ENCODE peak calls at places on chromosomes 5 and 9, in nine cellular contexts. One of them, this sample, is unnamed.

GRCh38 chr9:131062979-131063378 is 33.4 kb upstream of the AIF1L start:
- DNase-seq in AG10803: no peak
- DNase-seq in choroid plexus epithelial cell: no peak
- DNase-seq in AG09309: no peak
- DNase-seq in lower leg skin: no peak
- DNase-seq in coronary artery: no peak
- DNase-seq in omental fat pad: no peak
- DNase-seq in astrocyte of the spinal cord: no peak
- DNase-seq in right atrium auricular region: no peak
- DNase-seq in this sample: no peak

GRCh38 chr5:72641164-72641563 is 134.0 kb upstream of the ZNF366 start:
- DNase-seq in AG10803: no peak
- DNase-seq in choroid plexus epithelial cell: no peak
- DNase-seq in AG09309: no peak
- DNase-seq in lower leg skin: no peak
- DNase-seq in coronary artery: no peak
- DNase-seq in omental fat pad: no peak
- DNase-seq in astrocyte of the spinal cord: no peak
- DNase-seq in right atrium auricular region: no peak
- DNase-seq in this sample: no peak

GRCh38 chr5:38466444-38467189 is 89.8 kb downstream of the LIFR start:
- DNase-seq in AG10803: peak
- DNase-seq in choroid plexus epithelial cell: peak
- DNase-seq in AG09309: no peak
- DNase-seq in lower leg skin: no peak
- DNase-seq in coronary artery: peak
- DNase-seq in omental fat pad: peak
- DNase-seq in astrocyte of the spinal cord: peak
- DNase-seq in right atrium auricular region: peak
- DNase-seq in this sample: peak

GRCh38 chr9:115531410-115532130 is 413.6 kb upstream of the TNC start:
- DNase-seq in AG10803: peak
- DNase-seq in choroid plexus epithelial cell: peak
- DNase-seq in AG09309: peak
- DNase-seq in lower leg skin: no peak
- DNase-seq in coronary artery: no peak
- DNase-seq in omental fat pad: no peak
- DNase-seq in astrocyte of the spinal cord: peak
- DNase-seq in right atrium auricular region: no peak
- DNase-seq in this sample: no peak

GRCh38 chr9:15722888-15723287 is 170.0 kb downstream of the CCDC171 start:
- DNase-seq in AG10803: no peak
- DNase-seq in choroid plexus epithelial cell: peak
- DNase-seq in AG09309: no peak
- DNase-seq in lower leg skin: no peak
- DNase-seq in coronary artery: no peak
- DNase-seq in omental fat pad: no peak
- DNase-seq in astrocyte of the spinal cord: peak
- DNase-seq in right atrium auricular region: no peak
- DNase-seq in this sample: no peak

GRCh38 chr9:127397722-127398647 is 1.0 kb downstream of the SLC2A8 start:
- DNase-seq in AG10803: peak
- DNase-seq in choroid plexus epithelial cell: peak
- DNase-seq in AG09309: no peak
- DNase-seq in lower leg skin: no peak
- DNase-seq in coronary artery: no peak
- DNase-seq in omental fat pad: no peak
- DNase-seq in astrocyte of the spinal cord: peak
- DNase-seq in right atrium auricular region: peak
- DNase-seq in this sample: peak

GRCh38 chr5:54844905-54845566 is 140.4 kb downstream of the ESM1 start:
- DNase-seq in AG10803: peak
- DNase-seq in choroid plexus epithelial cell: peak
- DNase-seq in AG09309: peak
- DNase-seq in lower leg skin: no peak
- DNase-seq in coronary artery: no peak
- DNase-seq in omental fat pad: no peak
- DNase-seq in astrocyte of the spinal cord: peak
- DNase-seq in right atrium auricular region: no peak
- DNase-seq in this sample: peak

GRCh38 chr5:158943057-158943456 is 156.7 kb downstream of the EBF1 start:
- DNase-seq in AG10803: peak
- DNase-seq in choroid plexus epithelial cell: peak
- DNase-seq in AG09309: peak
- DNase-seq in lower leg skin: peak
- DNase-seq in coronary artery: no peak
- DNase-seq in omental fat pad: peak
- DNase-seq in astrocyte of the spinal cord: peak
- DNase-seq in right atrium auricular region: no peak
- DNase-seq in this sample: peak

GRCh38 chr5:126373621-126374416 is 49.4 kb upstream of the GRAMD2B start:
- DNase-seq in AG10803: peak
- DNase-seq in choroid plexus epithelial cell: peak
- DNase-seq in AG09309: no peak
- DNase-seq in lower leg skin: no peak
- DNase-seq in coronary artery: no peak
- DNase-seq in omental fat pad: no peak
- DNase-seq in astrocyte of the spinal cord: peak
- DNase-seq in right atrium auricular region: no peak
- DNase-seq in this sample: no peak

GRCh38 chr5:108212775-108213346 is 169.0 kb downstream of the FBXL17 start:
- DNase-seq in AG10803: peak
- DNase-seq in choroid plexus epithelial cell: peak
- DNase-seq in AG09309: no peak
- DNase-seq in lower leg skin: no peak
- DNase-seq in coronary artery: no peak
- DNase-seq in omental fat pad: no peak
- DNase-seq in astrocyte of the spinal cord: peak
- DNase-seq in right atrium auricular region: no peak
- DNase-seq in this sample: peak

GRCh38 chr5:78605611-78606010 is 43.0 kb downstream of the LHFPL2 start:
- DNase-seq in AG10803: no peak
- DNase-seq in choroid plexus epithelial cell: no peak
- DNase-seq in AG09309: no peak
- DNase-seq in lower leg skin: no peak
- DNase-seq in coronary artery: no peak
- DNase-seq in omental fat pad: no peak
- DNase-seq in astrocyte of the spinal cord: no peak
- DNase-seq in right atrium auricular region: no peak
- DNase-seq in this sample: no peak

GRCh38 chr5:54309751-54310432 is 481 bp downstream of the ARL15 start:
- DNase-seq in AG10803: no peak
- DNase-seq in choroid plexus epithelial cell: peak
- DNase-seq in AG09309: no peak
- DNase-seq in lower leg skin: no peak
- DNase-seq in coronary artery: no peak
- DNase-seq in omental fat pad: peak
- DNase-seq in astrocyte of the spinal cord: no peak
- DNase-seq in right atrium auricular region: peak
- DNase-seq in this sample: peak

GRCh38 chr9:107755267-107755666 is 265.7 kb upstream of the KLF4 start:
- DNase-seq in AG10803: peak
- DNase-seq in choroid plexus epithelial cell: peak
- DNase-seq in AG09309: no peak
- DNase-seq in lower leg skin: no peak
- DNase-seq in coronary artery: peak
- DNase-seq in omental fat pad: no peak
- DNase-seq in astrocyte of the spinal cord: peak
- DNase-seq in right atrium auricular region: peak
- DNase-seq in this sample: peak

GRCh38 chr9:21392270-21392669 is 7.1 kb upstream of the IFNA2 start:
- DNase-seq in AG10803: no peak
- DNase-seq in choroid plexus epithelial cell: peak
- DNase-seq in AG09309: no peak
- DNase-seq in lower leg skin: no peak
- DNase-seq in coronary artery: no peak
- DNase-seq in omental fat pad: no peak
- DNase-seq in astrocyte of the spinal cord: no peak
- DNase-seq in right atrium auricular region: no peak
- DNase-seq in this sample: peak

GRCh38 chr5:69489246-69489645 is 3.3 kb upstream of the OCLN start:
- DNase-seq in AG10803: peak
- DNase-seq in choroid plexus epithelial cell: no peak
- DNase-seq in AG09309: no peak
- DNase-seq in lower leg skin: no peak
- DNase-seq in coronary artery: no peak
- DNase-seq in omental fat pad: no peak
- DNase-seq in astrocyte of the spinal cord: no peak
- DNase-seq in right atrium auricular region: no peak
- DNase-seq in this sample: no peak

GRCh38 chr5:139470821-139471300 is at the start of gene SMIM33:
- DNase-seq in AG10803: no peak
- DNase-seq in choroid plexus epithelial cell: no peak
- DNase-seq in AG09309: no peak
- DNase-seq in lower leg skin: no peak
- DNase-seq in coronary artery: no peak
- DNase-seq in omental fat pad: no peak
- DNase-seq in astrocyte of the spinal cord: no peak
- DNase-seq in right atrium auricular region: no peak
- DNase-seq in this sample: no peak

GRCh38 chr9:95509851-95510529 is 6.8 kb downstream of the PTCH1 start:
- DNase-seq in AG10803: no peak
- DNase-seq in choroid plexus epithelial cell: no peak
- DNase-seq in AG09309: no peak
- DNase-seq in lower leg skin: no peak
- DNase-seq in coronary artery: no peak
- DNase-seq in omental fat pad: no peak
- DNase-seq in astrocyte of the spinal cord: no peak
- DNase-seq in right atrium auricular region: no peak
- DNase-seq in this sample: peak

GRCh38 chr9:100011062-100011681 is 87.6 kb downstream of the ERP44 start:
- DNase-seq in AG10803: peak
- DNase-seq in choroid plexus epithelial cell: peak
- DNase-seq in AG09309: peak
- DNase-seq in lower leg skin: no peak
- DNase-seq in coronary artery: no peak
- DNase-seq in omental fat pad: no peak
- DNase-seq in astrocyte of the spinal cord: peak
- DNase-seq in right atrium auricular region: no peak
- DNase-seq in this sample: peak
- TF ChIP-seq CTCF in AG10803: peak
- TF ChIP-seq CTCF in choroid plexus epithelial cell: peak
- TF ChIP-seq CTCF in AG09309: peak
- TF ChIP-seq CTCF in lower leg skin: no peak
- TF ChIP-seq CTCF in coronary artery: no peak
- TF ChIP-seq CTCF in omental fat pad: no peak
- TF ChIP-seq CTCF in astrocyte of the spinal cord: peak
- TF ChIP-seq CTCF in right atrium auricular region: peak
- TF ChIP-seq CTCF in this sample: peak

GRCh38 chr5:82164957-82165698 is 113.0 kb downstream of the RPS23 start:
- DNase-seq in AG10803: peak
- DNase-seq in choroid plexus epithelial cell: peak
- DNase-seq in AG09309: no peak
- DNase-seq in lower leg skin: no peak
- DNase-seq in coronary artery: no peak
- DNase-seq in omental fat pad: no peak
- DNase-seq in astrocyte of the spinal cord: peak
- DNase-seq in right atrium auricular region: no peak
- DNase-seq in this sample: peak
- TF ChIP-seq CTCF in AG10803: no peak
- TF ChIP-seq CTCF in choroid plexus epithelial cell: no peak
- TF ChIP-seq CTCF in AG09309: no peak
- TF ChIP-seq CTCF in lower leg skin: no peak
- TF ChIP-seq CTCF in coronary artery: no peak
- TF ChIP-seq CTCF in omental fat pad: no peak
- TF ChIP-seq CTCF in astrocyte of the spinal cord: no peak
- TF ChIP-seq CTCF in right atrium auricular region: no peak
- TF ChIP-seq CTCF in this sample: no peak

GRCh38 chr5:168374532-168374931 is 83.1 kb downstream of the WWC1 start:
- DNase-seq in AG10803: no peak
- DNase-seq in choroid plexus epithelial cell: no peak
- DNase-seq in AG09309: no peak
- DNase-seq in lower leg skin: no peak
- DNase-seq in coronary artery: no peak
- DNase-seq in omental fat pad: no peak
- DNase-seq in astrocyte of the spinal cord: no peak
- DNase-seq in right atrium auricular region: no peak
- DNase-seq in this sample: no peak
- TF ChIP-seq CTCF in AG10803: no peak
- TF ChIP-seq CTCF in choroid plexus epithelial cell: no peak
- TF ChIP-seq CTCF in AG09309: no peak
- TF ChIP-seq CTCF in lower leg skin: no peak
- TF ChIP-seq CTCF in coronary artery: no peak
- TF ChIP-seq CTCF in omental fat pad: no peak
- TF ChIP-seq CTCF in astrocyte of the spinal cord: no peak
- TF ChIP-seq CTCF in right atrium auricular region: no peak
- TF ChIP-seq CTCF in this sample: no peak

GRCh38 chr9:2991292-2991691 is 147.4 kb upstream of the PUM3 start:
- DNase-seq in AG10803: no peak
- DNase-seq in choroid plexus epithelial cell: peak
- DNase-seq in AG09309: no peak
- DNase-seq in lower leg skin: no peak
- DNase-seq in coronary artery: no peak
- DNase-seq in omental fat pad: no peak
- DNase-seq in astrocyte of the spinal cord: no peak
- DNase-seq in right atrium auricular region: no peak
- DNase-seq in this sample: peak
- TF ChIP-seq CTCF in AG10803: peak
- TF ChIP-seq CTCF in choroid plexus epithelial cell: peak
- TF ChIP-seq CTCF in AG09309: peak
- TF ChIP-seq CTCF in lower leg skin: no peak
- TF ChIP-seq CTCF in coronary artery: no peak
- TF ChIP-seq CTCF in omental fat pad: no peak
- TF ChIP-seq CTCF in astrocyte of the spinal cord: peak
- TF ChIP-seq CTCF in right atrium auricular region: no peak
- TF ChIP-seq CTCF in this sample: no peak

DNA sequence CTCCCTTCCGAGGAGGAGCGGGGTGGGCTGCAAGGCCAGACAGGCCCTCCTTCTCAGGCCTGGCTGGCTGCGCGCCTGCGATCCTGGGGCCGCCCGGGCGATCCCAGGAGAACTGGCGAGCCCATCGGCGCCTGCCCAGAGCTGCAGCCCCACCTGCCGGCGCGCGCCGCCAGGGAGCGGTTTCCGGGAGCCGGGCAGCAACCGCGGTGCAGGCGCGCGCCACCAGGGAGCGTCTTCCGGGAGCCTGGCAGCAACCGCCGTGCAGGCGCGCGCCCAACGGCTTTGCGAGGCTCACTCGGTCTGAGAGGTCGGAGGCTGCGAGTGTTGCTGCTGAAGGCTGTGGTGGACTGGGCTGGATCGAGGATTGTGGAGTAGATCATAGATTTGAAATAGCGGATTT is 668.7 kb downstream of the SPATA31A6 start:
- DNase-seq in AG10803: peak
- DNase-seq in choroid plexus epithelial cell: peak
- DNase-seq in AG09309: no peak
- DNase-seq in lower leg skin: peak
- DNase-seq in coronary artery: no peak
- DNase-seq in omental fat pad: no peak
- DNase-seq in astrocyte of the spinal cord: peak
- DNase-seq in right atrium auricular region: no peak
- DNase-seq in this sample: no peak
- TF ChIP-seq CTCF in AG10803: no peak
- TF ChIP-seq CTCF in choroid plexus epithelial cell: peak
- TF ChIP-seq CTCF in AG09309: no peak
- TF ChIP-seq CTCF in lower leg skin: no peak
- TF ChIP-seq CTCF in coronary artery: no peak
- TF ChIP-seq CTCF in omental fat pad: no peak
- TF ChIP-seq CTCF in astrocyte of the spinal cord: peak
- TF ChIP-seq CTCF in right atrium auricular region: peak
- TF ChIP-seq CTCF in this sample: no peak

This sample was measured in MCF 10A.